ENCODE peak calls at places on chromosomes 11 and 22, in nine cellular contexts. V is HCT116, H is right atrium auricular region, I is psoas muscle, A is A673, D is fibroblast of lung, O is neural progenitor cell, U is uterus, F is PC-9. E is an unnamed sample.
A peak's percentile ranks its signal among the peaks of the same experiment; 100 is the strongest.

GRCh38 chr11:14336507-14337503 is 22.2 kb downstream of the RRAS2 start:
- DNase-seq in V (peak; percentile 79), H (no peak), I (no peak), A (no peak), D (peak; percentile 86), O (no peak), U (no peak), F (peak; percentile 77), E (no peak)

GRCh38 chr22:23682827-23683355 is 7.9 kb upstream of the RGL4 start:
- DNase-seq in V (no peak), H (no peak), I (no peak), A (no peak), D (no peak), O (no peak), U (no peak), F (no peak), E (no peak)

GRCh38 chr11:112837162-112837826 is 123.9 kb upstream of the NCAM1 start:
- DNase-seq in V (peak; percentile 6), H (no peak), I (no peak), A (no peak), D (no peak), O (no peak), U (no peak), F (no peak), E (no peak)

GRCh38 chr11:69475866-69476714 is 5.4 kb upstream of the LINC01488 start:
- DNase-seq in V (no peak), H (no peak), I (peak; percentile 11), A (no peak), D (no peak), O (no peak), U (no peak), F (no peak), E (peak; percentile 63)

GRCh38 chr22:30940655-30941362 is 27.8 kb downstream of the MORC2 start:
- DNase-seq in V (no peak), H (no peak), I (no peak), A (no peak), D (no peak), O (no peak), U (no peak), F (no peak), E (no peak)

GRCh38 chr11:36469063-36469462 is 41.0 kb downstream of the TRAF6 start:
- DNase-seq in V (no peak), H (no peak), I (no peak), A (peak; percentile 61), D (no peak), O (peak; percentile 55), U (no peak), F (no peak), E (no peak)

GRCh38 chr11:31325162-31325561 is 44.4 kb downstream of the DCDC1 start:
- DNase-seq in V (no peak), H (no peak), I (no peak), A (peak; percentile 46), D (peak; percentile 78), O (no peak), U (no peak), F (peak; percentile 68), E (no peak)

GRCh38 chr22:27801616-27802388 is at the start of gene MN1:
- DNase-seq in V (no peak), H (no peak), I (peak; percentile 66), A (peak; percentile 75), D (peak; percentile 42), O (peak; percentile 85), U (no peak), F (peak; percentile 51), E (peak; percentile 87)

GRCh38 chr11:1761110-1761856 is 2.4 kb downstream of the CTSD start:
- DNase-seq in V (no peak), H (no peak), I (peak; percentile 15), A (no peak), D (no peak), O (no peak), U (no peak), F (no peak), E (peak; percentile 59)

GRCh38 chr22:31337178-31337577 is 9.0 kb downstream of the PATZ1 start:
- DNase-seq in V (no peak), H (no peak), I (no peak), A (no peak), D (no peak), O (no peak), U (no peak), F (peak; percentile 61), E (no peak)

GRCh38 chr11:45335434-45335833 is 49.3 kb upstream of the SYT13 start:
- DNase-seq in V (peak; percentile 12), H (no peak), I (no peak), A (no peak), D (no peak), O (no peak), U (no peak), F (no peak), E (no peak)

GRCh38 chr11:1165256-1166041 is 7.7 kb downstream of the MUC5AC start:
- DNase-seq in V (no peak), H (no peak), I (peak; percentile 9), A (no peak), D (no peak), O (no peak), U (no peak), F (no peak), E (no peak)

GRCh38 chr11:36744375-36745168 is 146.5 kb upstream of the RAG2 start:
- DNase-seq in V (peak; percentile 46), H (peak; percentile 79), I (peak; percentile 68), A (peak; percentile 96), D (peak; percentile 64), O (peak; percentile 85), U (peak; percentile 24), F (peak; percentile 39), E (peak; percentile 94)

GRCh38 chr11:46865340-46865739 is 19.3 kb upstream of the CKAP5 start:
- DNase-seq in V (no peak), H (no peak), I (no peak), A (no peak), D (peak; percentile 85), O (no peak), U (no peak), F (peak; percentile 18), E (no peak)

GRCh38 chr11:14249121-14249963 is 109.6 kb downstream of the RRAS2 start:
- DNase-seq in V (peak; percentile 27), H (peak; percentile 73), I (peak; percentile 56), A (peak; percentile 71), D (peak; percentile 70), O (peak; percentile 87), U (peak; percentile 58), F (no peak), E (peak; percentile 87)

GRCh38 chr11:68398870-68399865 is 61.4 kb upstream of the PPP6R3 start:
- DNase-seq in V (no peak), H (peak; percentile 80), I (peak; percentile 61), A (no peak), D (no peak), O (no peak), U (peak; percentile 68), F (no peak), E (peak; percentile 67)

GRCh38 chr11:3145206-3145520 is 19.9 kb downstream of the OSBPL5 start:
- DNase-seq in V (no peak), H (no peak), I (no peak), A (no peak), D (no peak), O (no peak), U (no peak), F (no peak), E (no peak)

GRCh38 chr11:1092145-1092670 is 17.5 kb downstream of the MUC2 start:
- DNase-seq in V (no peak), H (no peak), I (no peak), A (no peak), D (no peak), O (no peak), U (no peak), F (no peak), E (no peak)

GRCh38 chr11:19200410-19201201 is 1.2 kb downstream of the CSRP3 start:
- DNase-seq in V (no peak), H (no peak), I (peak; percentile 52), A (no peak), D (peak; percentile 76), O (no peak), U (no peak), F (peak; percentile 84), E (peak; percentile 55)

GRCh38 chr11:63888170-63889086 is 28.5 kb downstream of the RCOR2 start:
- DNase-seq in V (no peak), H (peak; percentile 73), I (peak; percentile 62), A (no peak), D (peak; percentile 38), O (peak; percentile 54), U (peak; percentile 58), F (peak; percentile 92), E (peak; percentile 82)
- H3K4me3 ChIP-seq in V (no peak overlapping the region), H (peak overlapping the region; percentile 39), I (peak overlapping the region; percentile 44), A (no peak overlapping the region), D (no peak overlapping the region), O (no peak overlapping the region), U (peak overlapping the region; percentile 14), F (peak overlapping the region; percentile 58), E (no peak overlapping the region)

GRCh38 chr22:47287516-47287915 is 525.1 kb downstream of the TBC1D22A start:
- DNase-seq in V (no peak), H (no peak), I (no peak), A (no peak), D (no peak), O (no peak), U (no peak), F (no peak), E (peak; percentile 33)
- H3K9me3 ChIP-seq in V (no peaks in the 10 kb centered on the region), H (no peaks in the 10 kb centered on the region), I (no peaks in the 10 kb centered on the region), A (no peaks in the 10 kb centered on the region), D (no peaks in the 10 kb centered on the region), O (no peaks in the 10 kb centered on the region), U (no peaks in the 10 kb centered on the region), F (no peaks in the 10 kb centered on the region), E (no peaks in the 10 kb centered on the region)

DNA sequence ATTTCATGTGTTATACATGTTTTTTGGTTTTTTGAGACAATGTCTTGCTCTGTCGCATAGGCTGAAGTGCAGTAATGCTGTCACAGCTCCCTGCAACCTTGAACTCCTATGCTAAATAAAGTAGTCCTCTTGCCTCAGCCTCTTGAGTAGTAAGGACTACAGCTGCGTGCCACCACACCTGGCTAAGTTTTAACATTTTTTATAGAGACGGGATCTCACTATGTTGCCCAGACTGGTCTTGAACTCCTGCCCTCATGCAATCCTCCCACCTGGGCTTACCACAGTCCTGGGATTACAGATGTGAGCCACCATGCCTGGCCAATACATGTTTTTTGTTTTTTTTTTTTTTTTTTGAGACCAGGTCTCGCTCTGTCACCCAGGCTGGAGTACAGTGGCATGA is 33.9 kb downstream of the SWAP70 start:
- DNase-seq in V (no peak), H (no peak), I (no peak), A (no peak), D (no peak), O (no peak), U (no peak), F (no peak), E (no peak)
- H3K27ac ChIP-seq in V (no peak overlapping the region), H (no peak overlapping the region), I (no peak overlapping the region), A (no peak overlapping the region), D (no peak overlapping the region), O (no peak overlapping the region), U (no peak overlapping the region), F (no peak overlapping the region), E (no peak overlapping the region)

DNA sequence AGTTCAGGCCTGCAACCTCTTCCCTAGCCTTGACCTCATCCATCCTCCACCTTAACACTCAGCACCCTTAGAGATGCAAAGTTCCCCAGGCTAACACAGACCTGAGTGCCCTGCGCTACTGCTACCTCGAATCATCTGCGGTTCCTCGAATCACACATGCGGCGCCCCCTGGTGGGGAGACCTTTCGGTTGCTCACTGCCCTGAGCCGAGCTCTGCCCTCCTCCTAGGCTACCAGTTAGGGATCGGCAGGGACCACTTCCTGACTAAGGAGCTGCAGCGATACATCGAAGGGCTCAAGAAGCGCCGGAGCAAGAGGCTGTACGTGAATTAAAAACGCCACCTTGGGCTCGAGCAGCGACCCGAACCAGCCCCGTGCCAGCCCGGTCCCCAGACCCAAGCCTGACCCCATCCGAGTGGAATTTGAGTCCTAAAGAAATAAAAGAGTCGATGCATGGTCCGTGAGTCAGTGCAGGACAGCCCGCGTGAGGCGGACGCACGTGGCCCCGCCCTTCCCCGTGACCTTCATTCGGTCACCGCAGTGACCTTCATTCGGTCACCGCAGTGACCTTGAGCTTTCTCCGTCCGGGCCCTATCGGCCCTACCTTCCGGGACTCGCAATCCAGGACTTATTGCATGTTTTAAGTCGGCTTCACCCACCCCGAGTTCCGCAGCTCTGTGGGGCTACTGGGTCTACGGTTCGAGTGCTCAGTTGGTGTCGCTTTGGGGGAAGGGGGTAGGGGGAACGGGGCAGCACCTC is 830 bp upstream of the ESRRA start:
- DNase-seq in V (peak; percentile 80), H (peak; percentile 96), I (peak; percentile 94), A (peak; percentile 97), D (peak; percentile 90), O (peak; percentile 96), U (peak; percentile 89), F (peak; percentile 81), E (peak; percentile 98)
- H3K4me3 ChIP-seq in V (peak overlapping the region; percentile 70), H (peak overlapping the region; percentile 87), I (peak overlapping the region; percentile 87), A (peak overlapping the region; percentile 58), D (peak overlapping the region; percentile 41), O (peak overlapping the region; percentile 60), U (peak overlapping the region; percentile 63), F (peak overlapping the region; percentile 74), E (peak overlapping the region; percentile 7)

E was measured in aorta.